ENCODE peak calls at places on chromosomes 16 and 17, in five cellular contexts. V, Q, A, K and P are unnamed samples.

GRCh38 chr16:87033541-87034300 is 283.5 kb downstream of the C16orf95 start:
- DNase-seq in V (no peak), Q (no peak), A (peak), K (no peak), P (no peak)

GRCh38 chr16:81505011-81505660 is 60.5 kb downstream of the CMIP start:
- DNase-seq in V (no peak), Q (no peak), A (no peak), K (no peak), P (no peak)

GRCh38 chr16:11232852-11233726 is 22.9 kb downstream of the SOCS1 start:
- DNase-seq in V (peak), Q (peak), A (no peak), K (no peak), P (no peak)

GRCh38 chr16:57519796-57520360 is 16.5 kb downstream of the CCDC102A start:
- DNase-seq in V (peak), Q (peak), A (peak), K (peak), P (peak)

GRCh38 chr16:51148674-51149228 is 2.3 kb downstream of the SALL1 start:
- DNase-seq in V (no peak), Q (no peak), A (no peak), K (no peak), P (no peak)

GRCh38 chr17:61366715-61367413 is 32.8 kb upstream of the TBX2 start:
- DNase-seq in V (no peak), Q (no peak), A (no peak), K (no peak), P (no peak)

GRCh38 chr16:75377971-75378386 is 55.3 kb downstream of the CFDP1 start:
- DNase-seq in V (no peak), Q (no peak), A (peak), K (no peak), P (no peak)

GRCh38 chr16:25027781-25028180 is 12.6 kb upstream of the ARHGAP17 start:
- DNase-seq in V (no peak), Q (no peak), A (no peak), K (no peak), P (no peak)

GRCh38 chr17:48804936-48805411 is 12.1 kb downstream of the TTLL6 start:
- DNase-seq in V (peak), Q (peak), A (peak), K (peak), P (peak)

GRCh38 chr17:10744509-10745000 is 14.7 kb upstream of the TMEM220 start:
- DNase-seq in V (peak), Q (no peak), A (no peak), K (no peak), P (no peak)

GRCh38 chr17:75512946-75513666 is 2.2 kb downstream of the CASKIN2 start:
- DNase-seq in V (no peak), Q (no peak), A (peak), K (no peak), P (no peak)

GRCh38 chr17:40646791-40647548 is 648 bp downstream of the SMARCE1 start:
- DNase-seq in V (no peak), Q (no peak), A (peak), K (no peak), P (no peak)

GRCh38 chr17:57662644-57663308 is 82.3 kb downstream of the CCDC182 start:
- DNase-seq in V (no peak), Q (no peak), A (peak), K (peak), P (peak)